ENCODE peak calls at places on chromosomes 1 and 21, in seven cellular contexts. D, V, Z, Q, O, L and I are unnamed samples. For H3K4me1, the result is how much of the 10 kb centered on the place peaks cover.

GRCh38 chr21:44374601-44375280 is 21.3 kb downstream of the TRPM2 start:
- DNase-seq in D (no peak), V (no peak), Z (no peak), Q (no peak), O (no peak), L (no peak), I (no peak)

GRCh38 chr1:227947678-227948492 is at the start of gene WNT9A:
- DNase-seq in D (peak), V (peak), Z (peak), Q (no peak), O (no peak), L (peak), I (peak)

GRCh38 chr1:226489718-226490440 is 58.7 kb upstream of the STUM start:
- DNase-seq in D (peak), V (no peak), Z (no peak), Q (no peak), O (no peak), L (no peak), I (no peak)

GRCh38 chr1:97651201-97651600 is 269.6 kb downstream of the DPYD start:
- DNase-seq in D (no peak), V (no peak), Z (no peak), Q (no peak), O (no peak), L (no peak), I (no peak)

GRCh38 chr1:149884433-149885363 is 14.7 kb upstream of the BOLA1 start:
- DNase-seq in D (peak), V (peak), Z (peak), Q (no peak), O (peak), L (no peak), I (peak)

GRCh38 chr1:174230399-174230798 is 71.1 kb downstream of the RABGAP1L start:
- DNase-seq in D (no peak), V (no peak), Z (no peak), Q (no peak), O (no peak), L (no peak), I (no peak)

GRCh38 chr21:32467291-32467690 is 54.8 kb downstream of the EVA1C start:
- DNase-seq in D (no peak), V (no peak), Z (peak), Q (no peak), O (no peak), L (no peak), I (no peak)

GRCh38 chr1:26784023-26784871 is 3.5 kb upstream of the PIGV start:
- DNase-seq in D (peak), V (peak), Z (peak), Q (no peak), O (no peak), L (peak), I (peak)

GRCh38 chr1:209863766-209864485 is 36.2 kb downstream of the UTP25 start:
- DNase-seq in D (no peak), V (no peak), Z (no peak), Q (no peak), O (no peak), L (no peak), I (no peak)

GRCh38 chr1:91683598-91683951 is 182.9 kb downstream of the CDC7 start:
- DNase-seq in D (no peak), V (no peak), Z (peak), Q (no peak), O (no peak), L (no peak), I (no peak)
- H3K4me1 ChIP-seq in D (under half), V (under half), Z (under half), Q (under half), O (under half), L (under half), I (under half)

GRCh38 chr1:116722016-116722838 is 32.0 kb upstream of the CD2 start:
- DNase-seq in D (peak), V (peak), Z (no peak), Q (no peak), O (no peak), L (no peak), I (no peak)

GRCh38 chr1:116721608-116722007 is 32.6 kb upstream of the CD2 start:
- DNase-seq in D (no peak), V (no peak), Z (no peak), Q (no peak), O (no peak), L (no peak), I (no peak)

GRCh38 chr1:116726872-116727271 is 27.4 kb upstream of the CD2 start:
- DNase-seq in D (no peak), V (no peak), Z (no peak), Q (no peak), O (no peak), L (no peak), I (peak)

GRCh38 chr1:116725798-116726197 is 28.4 kb upstream of the CD2 start:
- DNase-seq in D (no peak), V (no peak), Z (no peak), Q (no peak), O (no peak), L (no peak), I (no peak)

DNA sequence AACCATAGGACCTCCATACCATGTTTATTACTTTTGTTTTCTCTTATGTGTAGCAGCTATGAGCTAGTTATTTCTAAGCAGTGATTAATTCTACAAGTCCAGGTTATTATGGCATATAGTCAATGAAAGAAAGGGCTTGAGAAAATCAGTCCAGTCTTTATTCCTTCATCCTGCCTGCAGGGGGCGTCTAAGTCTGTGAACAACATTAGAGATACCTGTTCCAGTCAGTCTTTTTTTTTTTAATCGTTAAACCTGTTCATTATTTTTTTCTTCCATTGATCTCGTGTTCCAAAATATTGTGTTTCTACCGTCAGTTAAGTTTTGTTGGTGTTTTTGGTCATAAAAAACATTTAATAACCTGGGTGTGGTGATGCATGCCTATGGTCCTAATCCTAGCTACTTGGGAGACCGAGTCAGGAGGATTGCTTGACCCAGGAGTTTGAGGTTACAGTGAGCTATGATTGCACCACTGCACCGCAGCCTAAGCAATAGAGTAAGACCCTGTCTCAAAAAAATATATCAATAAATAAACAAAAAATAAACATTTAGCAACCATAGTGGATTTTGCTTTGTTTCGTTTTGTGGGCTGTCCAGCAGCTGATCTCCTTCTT is 29.4 kb upstream of the CD2 start:
- DNase-seq in D (peak), V (peak), Z (peak), Q (no peak), O (peak), L (no peak), I (peak)
- H3K27ac ChIP-seq in D (no peak), V (no peak), Z (no peak), Q (no peak), O (no peak), L (no peak), I (no peak)

GRCh38 chr1:115183711-115184259 is 94.5 kb upstream of the TSPAN2 start:
- DNase-seq in D (no peak), V (peak), Z (no peak), Q (no peak), O (no peak), L (peak), I (no peak)

GRCh38 chr1:115185351-115185750 is 96.0 kb upstream of the TSPAN2 start:
- DNase-seq in D (no peak), V (no peak), Z (no peak), Q (no peak), O (no peak), L (no peak), I (no peak)

GRCh38 chr1:115183158-115183557 is 93.9 kb upstream of the TSPAN2 start:
- DNase-seq in D (no peak), V (no peak), Z (peak), Q (no peak), O (no peak), L (no peak), I (no peak)

GRCh38 chr1:115184951-115185331 is 95.6 kb upstream of the TSPAN2 start:
- DNase-seq in D (peak), V (no peak), Z (no peak), Q (peak), O (no peak), L (no peak), I (no peak)

DNA sequence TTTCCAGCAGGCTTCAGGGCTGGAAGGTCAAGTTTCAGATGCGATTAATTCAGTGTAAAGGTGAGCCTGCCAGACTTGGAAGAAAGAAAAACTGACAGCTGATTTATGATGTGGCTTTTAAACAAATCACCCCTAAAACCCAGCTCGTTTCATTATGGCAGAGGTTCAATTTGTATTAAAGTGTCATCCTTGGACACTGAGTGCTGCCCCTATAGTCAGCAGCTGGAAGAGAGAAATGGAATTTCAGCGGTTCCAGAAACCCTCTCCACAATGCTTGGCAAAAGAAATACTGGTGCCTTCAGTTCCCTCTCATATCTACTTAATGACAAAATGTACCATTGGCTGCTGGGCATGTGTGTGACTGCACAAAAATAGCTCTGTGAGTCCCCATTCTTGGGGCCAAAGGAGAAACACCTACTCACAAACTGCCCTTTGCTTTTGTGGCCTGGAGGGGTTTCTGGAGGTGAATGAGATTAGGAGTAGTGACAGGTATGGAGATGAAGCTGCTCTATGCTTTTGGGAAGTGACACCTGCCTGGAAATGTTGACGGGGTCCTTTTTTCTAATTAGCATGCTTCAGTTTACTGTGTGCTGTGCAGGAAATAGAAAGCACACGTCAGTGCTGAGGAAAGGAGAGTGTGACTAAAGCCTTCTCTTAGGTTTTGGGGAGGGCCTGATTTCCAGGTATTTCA is 95.1 kb upstream of the TSPAN2 start:
- DNase-seq in D (peak), V (no peak), Z (no peak), Q (no peak), O (no peak), L (no peak), I (no peak)
- TF ChIP-seq CTCF in D (no peak), V (no peak), Z (no peak), Q (peak), O (no peak), L (no peak), I (no peak)

GRCh38 chr21:42536601-42537000 is 22.9 kb downstream of the SLC37A1 start:
- DNase-seq in D (no peak), V (no peak), Z (no peak), Q (no peak), O (no peak), L (peak), I (no peak)
- H3K4me1 ChIP-seq in D (under half), V (under half), Z (under half), Q (under half), O (half or more), L (under half), I (under half)

DNA sequence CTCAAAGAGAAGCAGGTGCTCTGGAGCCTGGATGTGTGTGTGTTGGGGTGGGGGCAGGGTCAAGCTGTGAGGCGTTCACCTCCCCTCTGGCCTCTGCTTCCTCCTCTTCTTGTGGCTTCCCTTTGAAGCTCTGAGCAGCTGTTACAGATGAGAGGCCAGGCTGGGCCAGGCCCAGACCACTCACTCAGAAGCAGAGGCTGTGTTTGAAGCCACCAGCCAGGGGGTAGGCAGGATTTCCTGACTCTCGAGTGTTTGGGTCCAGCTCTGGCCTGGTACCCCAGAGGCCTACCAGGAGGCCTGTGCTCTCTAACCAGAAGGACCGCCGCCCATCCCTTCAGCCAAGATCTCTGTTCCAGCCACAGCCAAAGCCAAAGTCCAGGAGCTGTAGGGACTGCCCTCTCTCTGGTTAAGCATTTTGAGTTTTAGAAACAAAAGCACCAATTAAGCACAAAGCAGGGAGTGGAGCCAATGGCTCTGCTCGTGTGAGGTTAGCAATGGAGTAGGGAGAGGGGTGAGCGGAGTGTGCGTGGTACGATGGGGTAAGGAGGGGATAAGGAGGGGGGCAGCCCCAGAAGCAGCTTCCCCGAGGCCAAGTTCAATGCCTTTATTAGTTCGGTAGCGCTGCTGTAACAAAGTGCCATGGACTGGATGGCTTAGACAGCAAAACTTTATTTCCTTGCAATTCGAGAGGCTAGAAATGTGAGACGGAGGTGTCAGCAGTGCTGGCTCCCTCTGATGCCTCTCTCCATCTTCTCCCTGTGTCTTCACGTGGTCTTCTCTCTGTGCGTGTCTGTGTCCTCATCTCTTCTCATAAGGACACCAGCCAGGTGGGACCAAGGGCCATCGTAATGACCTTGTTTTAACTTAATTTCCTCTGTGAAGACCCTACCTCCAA is 20.5 kb downstream of the RCSD1 start:
- DNase-seq in D (no peak), V (no peak), Z (no peak), Q (no peak), O (peak), L (no peak), I (no peak)
- H3K27ac ChIP-seq in D (no peak), V (no peak), Z (no peak), Q (no peak), O (peak), L (peak), I (no peak)

DNA sequence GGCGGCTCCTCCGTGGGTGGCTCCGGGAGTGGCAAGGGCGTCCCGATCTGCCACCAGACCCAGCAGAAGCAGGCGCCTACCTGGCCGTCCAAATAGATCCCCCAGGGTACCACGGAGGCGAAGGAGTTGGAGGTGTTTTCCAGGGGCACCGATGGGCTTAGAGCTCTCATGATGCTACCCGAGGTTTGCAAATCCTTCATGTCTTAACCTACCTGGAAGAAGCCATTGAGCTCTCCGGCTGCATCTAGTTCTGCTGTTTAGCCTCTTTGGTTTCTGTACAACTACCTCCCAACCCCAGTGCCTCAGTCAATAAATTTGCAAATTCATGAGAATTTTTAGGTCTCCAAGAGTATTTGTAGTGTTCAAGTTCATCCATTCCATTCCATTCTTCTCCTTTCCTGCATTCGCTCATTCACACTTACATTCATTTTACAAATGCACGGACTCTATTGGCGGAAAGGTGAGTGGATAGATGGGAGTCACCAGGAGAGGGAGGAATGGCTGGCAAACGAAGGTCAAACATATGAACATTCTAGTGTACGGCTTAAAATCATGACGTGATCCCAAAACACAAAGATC is 2.4 kb downstream of the LORICRIN start:
- DNase-seq in D (no peak), V (no peak), Z (peak), Q (no peak), O (no peak), L (no peak), I (no peak)
- TF ChIP-seq CTCF in D (no peak), V (no peak), Z (no peak), Q (no peak), O (no peak), L (no peak), I (no peak)

GRCh38 chr1:20478072-20478660 is 7.8 kb downstream of the CAMK2N1 start:
- DNase-seq in D (no peak), V (no peak), Z (no peak), Q (no peak), O (no peak), L (no peak), I (no peak)

GRCh38 chr1:20474333-20474975 is 11.6 kb downstream of the CAMK2N1 start:
- DNase-seq in D (no peak), V (no peak), Z (no peak), Q (no peak), O (no peak), L (no peak), I (no peak)

GRCh38 chr1:20475002-20475401 is 11.0 kb downstream of the CAMK2N1 start:
- DNase-seq in D (no peak), V (no peak), Z (no peak), Q (no peak), O (no peak), L (no peak), I (no peak)

GRCh38 chr1:20477355-20478071 is 8.5 kb downstream of the CAMK2N1 start:
- DNase-seq in D (no peak), V (no peak), Z (no peak), Q (no peak), O (no peak), L (peak), I (no peak)

GRCh38 chr1:20476260-20477038 is 9.6 kb downstream of the CAMK2N1 start:
- DNase-seq in D (peak), V (peak), Z (peak), Q (no peak), O (no peak), L (no peak), I (no peak)
- H3K4me1 ChIP-seq in D (under half), V (half or more), Z (under half), Q (under half), O (under half), L (under half), I (under half)

GRCh38 chr1:162007485-162007884 is 16.2 kb downstream of the OLFML2B start:
- DNase-seq in D (no peak), V (no peak), Z (peak), Q (no peak), O (no peak), L (no peak), I (no peak)

GRCh38 chr1:162003825-162004205 is 19.9 kb downstream of the OLFML2B start:
- DNase-seq in D (peak), V (peak), Z (no peak), Q (no peak), O (no peak), L (no peak), I (no peak)

GRCh38 chr1:162006081-162006480 is 17.6 kb downstream of the OLFML2B start:
- DNase-seq in D (no peak), V (no peak), Z (no peak), Q (no peak), O (no peak), L (no peak), I (no peak)

GRCh38 chr1:162003061-162003824 is 20.4 kb downstream of the OLFML2B start:
- DNase-seq in D (peak), V (peak), Z (no peak), Q (no peak), O (no peak), L (peak), I (no peak)

GRCh38 chr1:162004441-162004950 is 19.2 kb downstream of the OLFML2B start:
- DNase-seq in D (no peak), V (no peak), Z (no peak), Q (no peak), O (no peak), L (no peak), I (no peak)
- H3K27ac ChIP-seq in D (peak), V (no peak), Z (no peak), Q (no peak), O (no peak), L (peak), I (no peak)

DNA sequence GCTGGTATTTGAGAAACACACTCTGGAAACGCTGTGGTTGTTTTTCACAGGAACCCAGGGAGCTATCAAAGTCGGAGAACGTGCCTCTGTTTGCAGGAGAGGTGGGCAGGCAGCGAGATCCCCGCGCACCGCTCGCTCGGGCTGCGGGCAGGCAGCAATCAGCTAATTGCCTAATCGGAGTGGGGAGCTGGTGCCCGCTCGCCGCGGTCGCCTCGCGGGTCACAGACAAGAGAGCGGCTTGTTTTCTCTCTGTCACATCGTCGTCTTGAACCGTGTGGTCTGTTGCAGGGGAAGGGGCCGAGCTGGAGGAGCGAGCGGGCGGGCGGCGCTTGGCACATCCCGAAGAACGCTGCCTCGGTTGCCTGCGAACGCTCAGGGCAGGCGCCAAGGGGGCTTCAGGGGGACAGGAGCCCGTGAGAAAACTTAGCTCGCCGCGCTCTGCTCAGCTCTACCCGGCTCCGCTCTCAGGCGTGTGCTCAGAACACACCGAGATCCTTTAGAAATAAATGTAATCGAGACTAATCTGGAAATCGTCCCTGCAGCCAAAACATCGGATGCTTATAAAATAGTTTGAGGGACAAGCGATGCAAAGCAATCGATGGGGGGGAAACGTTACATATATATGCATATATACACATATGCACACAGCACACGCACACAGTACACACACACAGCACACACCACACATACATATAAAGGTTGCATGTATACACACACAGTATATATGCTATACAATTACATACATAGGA is 93.6 kb upstream of the SMYD2 start:
- DNase-seq in D (no peak), V (no peak), Z (peak), Q (no peak), O (no peak), L (no peak), I (peak)
- TF ChIP-seq CTCF in D (no peak), V (no peak), Z (no peak), Q (no peak), O (no peak), L (no peak), I (no peak)

DNA sequence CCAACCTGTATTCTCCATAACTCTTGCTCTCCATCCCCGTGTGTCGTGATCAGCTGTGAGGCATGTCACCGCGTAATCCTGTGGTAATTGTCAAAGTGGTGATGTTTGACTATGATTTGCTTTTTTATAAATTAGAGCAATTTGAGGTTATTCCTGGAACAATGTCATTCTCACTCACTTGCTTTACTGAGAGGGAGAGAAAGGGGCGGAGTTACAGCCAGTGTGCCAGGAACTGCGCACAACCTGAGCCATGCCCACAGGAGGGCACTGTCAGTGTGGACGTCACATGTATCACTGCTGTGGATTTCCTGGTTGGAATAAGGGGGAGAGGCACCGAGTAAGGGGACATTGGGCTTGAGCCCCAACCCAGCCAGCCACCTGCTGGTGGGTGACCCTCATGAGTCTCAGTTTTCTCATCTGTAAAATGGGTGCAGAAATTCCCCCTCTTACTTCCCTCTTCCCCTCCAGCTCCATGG is 6.9 kb downstream of the ADGRB2 start:
- DNase-seq in D (no peak), V (no peak), Z (no peak), Q (no peak), O (no peak), L (no peak), I (no peak)
- H3K4me1 ChIP-seq in D (under half), V (under half), Z (under half), Q (under half), O (under half), L (under half), I (under half)